ENCODE peak calls at places on chromosome 6, in ten cellular contexts. Q is foreskin fibroblast, U is Panc1, C is uterus, Y is mucosa of descending colon, O is fibroblast of lung, S is colonic mucosa, N is fibroblast of villous mesenchyme, F is brain microvascular endothelial cell, R is tibial nerve. H is an unnamed sample.

GRCh38 chr6:115712562-115712961 is 348.1 kb downstream of the FRK start:
- DNase-seq in Q (no peak), U (no peak), C (no peak), Y (no peak), O (no peak), S (no peak), N (no peak), F (no peak), R (no peak), H (no peak)

GRCh38 chr6:40912158-40912946 is 126.7 kb downstream of the UNC5CL start:
- DNase-seq in Q (no peak), U (peak), C (no peak), Y (peak), O (no peak), S (peak), N (peak), F (no peak), R (no peak), H (peak)

GRCh38 chr6:33191383-33192104 is 723 bp downstream of the COL11A2 start:
- DNase-seq in Q (no peak), U (no peak), C (no peak), Y (no peak), O (no peak), S (no peak), N (no peak), F (no peak), R (no peak), H (no peak)

GRCh38 chr6:31597006-31597405 is 4.2 kb upstream of the NCR3 start:
- DNase-seq in Q (no peak), U (no peak), C (no peak), Y (no peak), O (peak), S (no peak), N (peak), F (peak), R (no peak), H (no peak)

GRCh38 chr6:16756660-16757270 is 4.5 kb downstream of the ATXN1 start:
- DNase-seq in Q (no peak), U (no peak), C (no peak), Y (no peak), O (no peak), S (no peak), N (peak), F (no peak), R (no peak), H (no peak)

GRCh38 chr6:166166314-166167257 is 1.1 kb downstream of the TBXT start:
- DNase-seq in Q (no peak), U (no peak), C (no peak), Y (no peak), O (no peak), S (no peak), N (no peak), F (no peak), R (no peak), H (no peak)

GRCh38 chr6:56713285-56713684 is 70.6 kb upstream of the DST start:
- DNase-seq in Q (peak), U (peak), C (peak), Y (peak), O (peak), S (no peak), N (peak), F (peak), R (no peak), H (no peak)

GRCh38 chr6:45741437-45742166 is 274.1 kb downstream of the CLIC5 start:
- DNase-seq in Q (peak), U (no peak), C (no peak), Y (peak), O (peak), S (no peak), N (peak), F (no peak), R (peak), H (peak)

GRCh38 chr6:16432075-16433032 is 194.0 kb downstream of the GMPR start:
- DNase-seq in Q (peak), U (no peak), C (no peak), Y (no peak), O (peak), S (no peak), N (peak), F (peak), R (no peak), H (no peak)

GRCh38 chr6:98747960-98748359 is 86.4 kb upstream of the POU3F2 start:
- DNase-seq in Q (no peak), U (no peak), C (no peak), Y (no peak), O (peak), S (no peak), N (no peak), F (no peak), R (no peak), H (no peak)

GRCh38 chr6:170142559-170142958 is 148.3 kb downstream of the DLL1 start:
- DNase-seq in Q (no peak), U (no peak), C (no peak), Y (no peak), O (no peak), S (no peak), N (no peak), F (no peak), R (no peak), H (no peak)

GRCh38 chr6:170020041-170020583 is 268.7 kb downstream of the ERMARD start:
- DNase-seq in Q (no peak), U (no peak), C (no peak), Y (no peak), O (no peak), S (no peak), N (no peak), F (no peak), R (no peak), H (no peak)

GRCh38 chr6:90158945-90159344 is 137.7 kb downstream of the BACH2 start:
- DNase-seq in Q (no peak), U (no peak), C (no peak), Y (no peak), O (no peak), S (no peak), N (no peak), F (no peak), R (no peak), H (no peak)

GRCh38 chr6:68874747-68875146 is 239.7 kb downstream of the ADGRB3 start:
- DNase-seq in Q (no peak), U (no peak), C (no peak), Y (no peak), O (no peak), S (no peak), N (no peak), F (no peak), R (no peak), H (no peak)

GRCh38 chr6:68873236-68873635 is 238.2 kb downstream of the ADGRB3 start:
- DNase-seq in Q (no peak), U (no peak), C (no peak), Y (no peak), O (no peak), S (no peak), N (no peak), F (no peak), R (no peak), H (no peak)

GRCh38 chr6:68875403-68875802 is 240.3 kb downstream of the ADGRB3 start:
- DNase-seq in Q (no peak), U (no peak), C (no peak), Y (no peak), O (no peak), S (no peak), N (no peak), F (no peak), R (no peak), H (no peak)

GRCh38 chr6:68880050-68880449 is 245.0 kb downstream of the ADGRB3 start:
- DNase-seq in Q (peak), U (no peak), C (no peak), Y (no peak), O (no peak), S (no peak), N (no peak), F (no peak), R (no peak), H (no peak)

DNA sequence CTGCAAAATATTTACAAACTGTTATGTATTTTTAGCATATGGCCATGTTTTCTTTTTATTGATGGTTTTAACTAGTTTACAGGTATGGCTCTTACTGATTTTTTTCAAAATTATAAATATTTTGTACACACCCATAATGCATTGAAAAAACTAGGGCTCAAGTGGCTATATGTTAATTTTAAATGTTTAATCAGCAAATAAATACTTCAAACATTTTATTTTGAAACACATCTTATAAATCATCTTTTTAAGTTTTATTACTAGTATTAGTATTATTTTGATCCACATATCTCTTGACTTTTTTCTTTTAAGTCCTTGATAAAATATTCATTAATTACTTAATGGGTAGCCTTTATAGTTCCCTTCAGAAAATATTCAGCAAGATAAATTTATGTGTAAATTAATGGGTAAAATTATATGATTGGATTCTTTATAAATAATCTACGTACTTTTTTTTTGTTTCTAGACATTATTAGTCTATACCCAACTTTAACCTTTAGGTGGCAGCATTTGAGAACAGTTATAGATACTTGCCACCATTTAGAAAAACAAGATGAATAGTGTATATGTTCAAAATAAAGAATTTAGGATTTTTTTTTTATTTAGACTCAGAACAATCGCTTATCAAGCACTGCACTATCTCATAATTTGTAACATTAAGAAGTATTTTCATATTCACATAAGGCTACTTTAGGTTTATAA is 241.9 kb downstream of the ADGRB3 start:
- DNase-seq in Q (peak), U (no peak), C (no peak), Y (no peak), O (peak), S (no peak), N (peak), F (no peak), R (no peak), H (no peak)
- TF ChIP-seq CTCF in Q (no peak), U (peak), C (no peak), Y (no peak), O (no peak), S (no peak), N (peak), F (no peak), R (peak), H (no peak)

GRCh38 chr6:149856256-149856994 is 7.7 kb downstream of the LRP11 start:
- DNase-seq in Q (no peak), U (no peak), C (no peak), Y (no peak), O (no peak), S (no peak), N (no peak), F (no peak), R (no peak), H (no peak)

GRCh38 chr6:149855040-149855654 is 9.0 kb downstream of the LRP11 start:
- DNase-seq in Q (peak), U (peak), C (no peak), Y (no peak), O (peak), S (peak), N (peak), F (peak), R (no peak), H (no peak)

GRCh38 chr6:149857541-149857940 is 6.6 kb downstream of the LRP11 start:
- DNase-seq in Q (no peak), U (no peak), C (no peak), Y (no peak), O (no peak), S (no peak), N (no peak), F (no peak), R (no peak), H (no peak)

GRCh38 chr6:149854532-149854931 is 9.6 kb downstream of the LRP11 start:
- DNase-seq in Q (no peak), U (no peak), C (no peak), Y (no peak), O (peak), S (no peak), N (no peak), F (no peak), R (no peak), H (no peak)

GRCh38 chr6:149855741-149856140 is 8.4 kb downstream of the LRP11 start:
- DNase-seq in Q (no peak), U (no peak), C (no peak), Y (no peak), O (no peak), S (no peak), N (no peak), F (no peak), R (no peak), H (no peak)
- H3K4me3 ChIP-seq in Q (no peak), U (peak), C (no peak), Y (no peak), O (peak), S (no peak), N (peak), F (peak), R (no peak), H (peak)

GRCh38 chr6:148530976-148531375 is 188.3 kb downstream of the SASH1 start:
- DNase-seq in Q (no peak), U (no peak), C (no peak), Y (no peak), O (peak), S (no peak), N (no peak), F (no peak), R (no peak), H (no peak)

GRCh38 chr6:148534871-148535270 is 192.2 kb downstream of the SASH1 start:
- DNase-seq in Q (no peak), U (no peak), C (no peak), Y (no peak), O (no peak), S (no peak), N (no peak), F (no peak), R (no peak), H (no peak)

GRCh38 chr6:148533309-148534107 is 190.9 kb downstream of the SASH1 start:
- DNase-seq in Q (no peak), U (no peak), C (no peak), Y (no peak), O (no peak), S (no peak), N (no peak), F (no peak), R (no peak), H (no peak)

GRCh38 chr6:148530394-148530923 is 187.8 kb downstream of the SASH1 start:
- DNase-seq in Q (peak), U (no peak), C (peak), Y (no peak), O (peak), S (no peak), N (peak), F (peak), R (no peak), H (no peak)

GRCh38 chr6:148532698-148533097 is 190.1 kb downstream of the SASH1 start:
- DNase-seq in Q (no peak), U (no peak), C (no peak), Y (no peak), O (no peak), S (no peak), N (no peak), F (no peak), R (no peak), H (no peak)
- TF ChIP-seq CTCF in Q (no peak), U (no peak), C (no peak), Y (no peak), O (no peak), S (no peak), N (no peak), F (no peak), R (no peak), H (no peak)

GRCh38 chr6:37100740-37101139 is 69.2 kb upstream of the PIM1 start:
- DNase-seq in Q (no peak), U (no peak), C (no peak), Y (no peak), O (no peak), S (no peak), N (no peak), F (no peak), R (no peak), H (no peak)

GRCh38 chr6:37102299-37103168 is 67.4 kb upstream of the PIM1 start:
- DNase-seq in Q (peak), U (peak), C (peak), Y (peak), O (peak), S (peak), N (peak), F (peak), R (peak), H (peak)

GRCh38 chr6:37099442-37099841 is 70.5 kb upstream of the PIM1 start:
- DNase-seq in Q (no peak), U (no peak), C (no peak), Y (no peak), O (no peak), S (no peak), N (no peak), F (no peak), R (no peak), H (no peak)

GRCh38 chr6:37103169-37104039 is 66.5 kb upstream of the PIM1 start:
- DNase-seq in Q (no peak), U (no peak), C (peak), Y (peak), O (no peak), S (peak), N (peak), F (no peak), R (no peak), H (no peak)

GRCh38 chr6:37101991-37102298 is 68.0 kb upstream of the PIM1 start:
- DNase-seq in Q (no peak), U (no peak), C (no peak), Y (no peak), O (no peak), S (no peak), N (no peak), F (no peak), R (no peak), H (no peak)
- H3K4me3 ChIP-seq in Q (peak), U (peak), C (peak), Y (no peak), O (peak), S (peak), N (peak), F (peak), R (peak), H (peak)

GRCh38 chr6:42010185-42010872 is 40.0 kb upstream of the TAF8 start:
- DNase-seq in Q (no peak), U (no peak), C (no peak), Y (no peak), O (no peak), S (no peak), N (peak), F (no peak), R (no peak), H (no peak)
- TF ChIP-seq CTCF in Q (no peak), U (no peak), C (no peak), Y (no peak), O (no peak), S (no peak), N (no peak), F (no peak), R (no peak), H (no peak)

GRCh38 chr6:2851727-2852513 is 10.3 kb upstream of the SERPINB1 start:
- DNase-seq in Q (no peak), U (no peak), C (no peak), Y (no peak), O (no peak), S (no peak), N (no peak), F (no peak), R (no peak), H (no peak)

GRCh38 chr6:2845880-2846208 is 4.2 kb upstream of the SERPINB1 start:
- DNase-seq in Q (no peak), U (no peak), C (no peak), Y (no peak), O (no peak), S (no peak), N (no peak), F (no peak), R (no peak), H (no peak)

GRCh38 chr6:2846873-2847224 is 5.2 kb upstream of the SERPINB1 start:
- DNase-seq in Q (no peak), U (no peak), C (no peak), Y (no peak), O (no peak), S (peak), N (no peak), F (no peak), R (no peak), H (no peak)

GRCh38 chr6:2850480-2851150 is 9.0 kb upstream of the SERPINB1 start:
- DNase-seq in Q (no peak), U (no peak), C (no peak), Y (no peak), O (peak), S (peak), N (peak), F (peak), R (no peak), H (no peak)

GRCh38 chr6:2848851-2849250 is 7.2 kb upstream of the SERPINB1 start:
- DNase-seq in Q (no peak), U (no peak), C (no peak), Y (peak), O (no peak), S (peak), N (no peak), F (no peak), R (no peak), H (no peak)
- H3K4me3 ChIP-seq in Q (no peak), U (no peak), C (no peak), Y (no peak), O (no peak), S (no peak), N (no peak), F (no peak), R (no peak), H (no peak)

GRCh38 chr6:35177586-35177985 is 36.2 kb upstream of the SCUBE3 start:
- DNase-seq in Q (peak), U (no peak), C (no peak), Y (no peak), O (peak), S (no peak), N (no peak), F (no peak), R (no peak), H (no peak)

GRCh38 chr6:35178012-35178411 is 35.7 kb upstream of the SCUBE3 start:
- DNase-seq in Q (no peak), U (no peak), C (no peak), Y (no peak), O (no peak), S (no peak), N (no peak), F (no peak), R (no peak), H (no peak)

GRCh38 chr6:35177139-35177538 is 36.0 kb upstream of the TCP11 start:
- DNase-seq in Q (no peak), U (no peak), C (no peak), Y (no peak), O (no peak), S (no peak), N (no peak), F (no peak), R (no peak), H (no peak)

GRCh38 chr6:35181313-35181932 is 32.3 kb upstream of the SCUBE3 start:
- DNase-seq in Q (peak), U (no peak), C (no peak), Y (peak), O (peak), S (peak), N (peak), F (no peak), R (no peak), H (peak)

GRCh38 chr6:35178932-35179832 is 34.6 kb upstream of the SCUBE3 start:
- DNase-seq in Q (no peak), U (no peak), C (no peak), Y (no peak), O (no peak), S (no peak), N (no peak), F (no peak), R (no peak), H (no peak)
- TF ChIP-seq CTCF in Q (no peak), U (no peak), C (no peak), Y (no peak), O (no peak), S (no peak), N (no peak), F (peak), R (no peak), H (no peak)

H was measured in HFF-Myc.